ENCODE peak calls at places on chromosomes 12 and 14, in nine cellular contexts. V, O, S, I, T, N, D, P and K are unnamed samples.

GRCh38 chr12:121050725-121051124 is 11.7 kb upstream of the OASL start:
- DNase-seq in S (peak), D (no peak), N (no peak), V (no peak), I (no peak), T (no peak), O (no peak), P (no peak), K (no peak)

GRCh38 chr12:16857456-16857923 is 251.5 kb upstream of the LMO3 start:
- DNase-seq in D (no peak), N (no peak), T (no peak), O (no peak), I (no peak), P (no peak), V (no peak), S (no peak), K (no peak)

GRCh38 chr14:90661881-90662280 is 154.3 kb downstream of the TTC7B start:
- DNase-seq in S (peak), T (no peak), N (no peak), V (no peak), P (no peak), O (no peak), I (no peak), D (no peak), K (no peak)

GRCh38 chr12:41907036-41907435 is 237.6 kb downstream of the GXYLT1 start:
- DNase-seq in V (no peak), D (no peak), T (no peak), O (no peak), P (no peak), I (no peak), N (no peak), S (no peak), K (no peak)

GRCh38 chr12:120399531-120399930 is 30.6 kb upstream of the MSI1 start:
- DNase-seq in V (no peak), S (peak), T (no peak), P (peak), O (no peak), I (no peak), D (peak), N (no peak), K (no peak)

GRCh38 chr14:95551435-95551834 is 16.6 kb downstream of the GLRX5 start:
- DNase-seq in P (no peak), I (no peak), O (no peak), D (no peak), V (no peak), S (no peak), N (no peak), T (no peak), K (no peak)

GRCh38 chr14:67949771-67950170 is 130.2 kb downstream of the RAD51B start:
- DNase-seq in P (no peak), I (no peak), V (no peak), N (no peak), O (no peak), T (no peak), D (no peak), S (no peak), K (no peak)

GRCh38 chr14:51616724-51617409 is 34.8 kb upstream of the FRMD6 start:
- DNase-seq in S (peak), D (peak), N (peak), P (no peak), V (no peak), O (no peak), T (no peak), I (peak), K (no peak)